ENCODE peak calls at places on chromosomes 7 and 10, in four cellular contexts. O, J, T and P are unnamed samples. For H3K36me3 and H3K27me3, the result is how much of the 10 kb centered on the place peaks cover.

GRCh38 chr7:129646369-129647021 is 35.0 kb downstream of the NRF1 start:
- DNase-seq in O (no peak), T (no peak), J (no peak), P (no peak)

GRCh38 chr10:29535778-29536459 is 98.9 kb downstream of the SVIL start:
- DNase-seq in J (no peak), T (no peak), O (no peak), P (no peak)

GRCh38 chr7:156793334-156793733 is 99.6 kb downstream of the LMBR1 start:
- DNase-seq in J (no peak), T (no peak), O (no peak), P (no peak)

GRCh38 chr10:118114992-118115391 is 68.3 kb upstream of the RAB11FIP2 start:
- DNase-seq in O (no peak), T (no peak), J (no peak), P (no peak)

GRCh38 chr10:68900427-68901105 is 549 bp upstream of the DDX50 start:
- DNase-seq in O (no peak), J (no peak), T (no peak), P (peak)

GRCh38 chr7:5077740-5078139 is 32.1 kb downstream of the RBAK start:
- DNase-seq in O (no peak), J (no peak), T (no peak), P (no peak)

GRCh38 chr7:98137826-98138151 is 31.1 kb downstream of the LMTK2 start:
- DNase-seq in O (no peak), T (no peak), J (no peak), P (no peak)

GRCh38 chr10:117653170-117653515 is 110.6 kb downstream of the EMX2 start:
- DNase-seq in J (no peak), T (no peak), O (no peak), P (peak)

GRCh38 chr7:3260425-3260762 is 40.7 kb upstream of the SDK1 start:
- DNase-seq in O (no peak), J (no peak), T (no peak), P (no peak)

GRCh38 chr7:35875292-35875691 is 74.4 kb downstream of the SEPTIN7 start:
- DNase-seq in J (no peak), O (no peak), T (no peak), P (no peak)

DNA sequence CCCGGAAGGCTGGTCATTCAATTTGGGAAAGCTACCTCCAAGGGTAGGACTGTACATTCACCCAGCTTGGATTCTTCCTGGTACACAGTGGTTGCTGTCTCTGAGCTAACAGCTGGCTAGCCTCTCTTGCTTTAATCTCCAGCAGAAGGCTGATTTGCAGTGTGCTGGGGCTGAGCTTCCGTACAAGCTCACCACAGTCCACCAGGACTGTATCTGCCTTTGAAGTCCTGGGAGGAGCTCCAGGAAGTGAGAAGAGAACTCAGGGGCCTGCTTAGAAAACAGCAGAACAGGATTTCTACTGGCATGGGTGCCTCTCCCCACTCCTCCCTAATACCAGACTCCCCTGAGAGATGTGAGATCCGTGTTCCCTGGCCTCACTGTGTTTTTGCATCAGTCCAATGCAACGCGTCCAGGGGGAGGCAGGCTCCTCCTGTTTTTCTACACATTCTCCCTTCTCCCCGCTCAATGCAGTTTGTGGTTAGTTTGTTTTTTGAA is 6.6 kb downstream of the AFAP1L2 start:
- DNase-seq in O (no peak), J (no peak), T (no peak), P (no peak)
- TF ChIP-seq CTCF in O (no peak), J (no peak), T (no peak), P (no peak)

GRCh38 chr7:112341464-112341863 is 108.8 kb upstream of the IFRD1 start:
- DNase-seq in O (no peak), T (no peak), J (no peak), P (no peak)
- H3K36me3 ChIP-seq in O (under half), T (under half), J (under half), P (under half)

DNA sequence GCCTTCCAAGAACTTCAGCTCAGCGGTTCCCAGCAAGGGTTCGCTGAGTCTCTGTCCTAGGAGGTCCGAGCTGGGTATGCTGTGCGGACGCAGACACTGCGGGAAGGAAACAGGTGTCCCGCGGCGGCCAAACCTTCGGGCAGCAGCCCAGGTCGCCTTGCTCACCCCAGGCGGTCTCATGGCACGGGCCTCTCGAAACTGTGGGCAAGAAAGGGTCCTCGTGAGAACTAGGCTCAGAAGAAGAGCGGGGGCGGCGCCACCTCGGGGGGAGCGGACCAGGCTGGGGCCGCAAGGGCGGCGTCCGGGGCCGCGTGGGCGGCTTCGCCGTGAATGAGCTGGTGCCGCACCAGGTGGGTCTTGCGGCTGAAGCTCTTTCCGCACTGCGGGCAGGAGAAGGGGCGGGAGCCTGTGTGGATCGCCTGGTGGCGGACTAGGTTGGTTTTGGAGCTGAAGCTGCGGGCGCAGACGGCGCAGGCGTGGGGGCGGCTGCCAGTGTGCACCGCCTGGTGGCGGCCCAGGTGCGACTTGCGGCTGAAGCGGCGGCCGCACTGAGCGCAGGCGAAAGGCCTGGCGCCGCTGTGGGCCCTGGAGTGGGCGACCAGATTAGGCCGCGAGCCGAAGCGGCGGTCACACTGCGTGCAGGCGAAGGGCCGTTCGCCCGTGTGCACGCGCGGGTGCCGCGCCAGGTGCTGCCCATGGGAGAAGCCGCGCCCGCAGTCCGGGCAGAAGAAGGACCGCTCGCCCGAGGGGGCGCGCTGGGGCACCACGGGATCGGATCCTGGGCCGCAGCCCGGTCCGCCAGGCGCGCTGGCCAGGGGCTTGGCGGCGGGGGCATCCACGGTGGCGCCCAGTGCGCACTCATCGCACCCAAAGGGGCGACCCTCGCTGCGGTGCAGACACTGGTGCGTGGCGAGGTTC is 8.6 kb downstream of the ZNF467 start:
- DNase-seq in T (no peak), J (no peak), O (no peak), P (no peak)
- H3K27me3 ChIP-seq in T (under half), J (under half), O (under half), P (under half)

DNA sequence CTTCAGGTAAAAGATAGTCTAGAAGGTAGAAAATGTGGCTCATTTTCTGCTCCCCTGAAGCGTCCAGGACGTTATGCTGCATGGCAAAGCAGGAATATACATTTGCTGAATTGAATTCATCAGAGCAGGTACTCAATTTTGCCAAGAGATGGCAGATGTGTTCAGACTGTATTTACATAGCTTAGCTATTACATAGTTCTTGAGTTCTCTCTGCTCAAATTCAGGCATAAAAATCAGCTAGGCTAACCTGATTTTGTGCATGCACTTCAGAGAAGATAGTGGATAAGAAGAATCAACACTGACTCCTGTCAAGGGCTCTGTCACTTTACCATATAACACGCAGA is 209.2 kb upstream of the FAM3C start:
- DNase-seq in J (no peak), T (no peak), O (no peak), P (no peak)
- TF ChIP-seq CTCF in J (no peak), T (no peak), O (no peak), P (no peak)

GRCh38 chr10:5933909-5934546 is 43.3 kb downstream of the IL15RA start:
- DNase-seq in O (no peak), J (no peak), T (no peak), P (no peak)
- H3K36me3 ChIP-seq in O (under half), J (under half), T (under half), P (under half)

DNA sequence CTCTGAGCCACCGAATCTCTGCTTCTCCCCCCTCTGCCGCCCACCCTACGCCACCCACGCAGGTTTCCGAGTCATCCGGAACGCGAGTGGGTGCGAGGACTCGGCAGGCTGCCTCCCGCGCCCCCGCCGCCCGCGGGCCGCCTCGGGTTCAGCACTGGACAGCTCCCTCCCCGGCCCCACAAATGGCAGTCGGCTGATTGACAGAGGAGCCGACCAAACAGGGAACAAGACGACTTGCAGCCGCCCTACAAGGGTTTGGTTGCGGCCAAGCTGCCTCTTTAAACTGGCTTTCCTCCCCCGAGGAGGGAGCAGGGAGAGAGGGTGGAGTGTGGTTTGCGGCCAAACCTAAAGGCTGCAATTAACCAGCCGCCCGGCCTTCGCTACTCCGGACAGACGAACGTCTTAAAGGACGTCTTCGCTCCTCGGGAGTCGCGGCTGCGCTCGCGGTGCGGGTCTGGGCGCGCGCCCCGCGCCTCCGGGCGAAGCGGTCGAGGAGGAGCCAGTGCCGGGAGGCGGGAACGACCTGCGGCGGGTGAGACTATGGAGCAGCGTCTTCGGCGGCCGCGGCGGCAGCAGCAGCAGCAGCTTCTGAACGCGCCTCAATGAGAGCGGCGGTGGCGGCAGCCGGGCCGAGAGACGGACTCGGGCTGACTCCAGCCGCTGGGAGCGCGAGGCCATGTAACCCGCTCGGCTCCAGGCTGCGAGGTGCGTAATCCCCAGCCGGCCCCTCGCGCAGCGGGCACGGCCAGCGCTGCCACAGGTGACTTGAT is at the start of gene GPR158:
- DNase-seq in O (peak), T (peak), J (peak), P (peak)
- H3K27me3 ChIP-seq in O (under half), T (under half), J (under half), P (under half)

GRCh38 chr10:15053061-15053460 is 9.3 kb downstream of the OLAH start:
- DNase-seq in J (no peak), O (no peak), T (no peak), P (no peak)

GRCh38 chr10:15046626-15047025 is 2.9 kb downstream of the OLAH start:
- DNase-seq in J (no peak), O (no peak), T (no peak), P (peak)

DNA sequence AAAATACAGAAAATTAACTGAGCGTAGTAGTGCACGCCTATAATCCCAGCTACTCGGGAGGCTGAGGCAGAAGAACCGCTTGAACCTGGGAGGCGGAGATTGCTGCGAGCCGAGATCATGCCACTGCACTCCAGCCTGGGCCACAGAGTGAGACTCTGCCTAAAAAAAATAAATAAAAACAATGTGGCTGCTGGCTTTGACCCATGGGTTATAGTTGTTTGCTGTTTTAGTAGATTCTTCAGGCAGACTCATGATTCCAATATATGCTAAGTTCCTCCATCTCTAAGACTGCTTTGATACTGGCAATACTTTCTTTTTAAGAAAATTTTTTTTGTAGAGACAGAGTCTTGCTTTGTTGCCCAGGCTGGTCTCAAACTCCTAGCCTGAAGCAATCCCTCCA is 8.4 kb downstream of the OLAH start:
- DNase-seq in T (no peak), O (no peak), J (no peak), P (no peak)
- TF ChIP-seq CTCF in T (no peak), O (no peak), J (no peak), P (no peak)

GRCh38 chr7:107233174-107233573 is 64.4 kb downstream of the HBP1 start:
- DNase-seq in T (no peak), O (no peak), J (no peak), P (no peak)

GRCh38 chr7:107234436-107234835 is 65.6 kb downstream of the HBP1 start:
- DNase-seq in O (no peak), T (no peak), J (no peak), P (no peak)

GRCh38 chr7:107233981-107234380 is 65.2 kb downstream of the HBP1 start:
- DNase-seq in O (no peak), T (no peak), J (no peak), P (no peak)

GRCh38 chr7:107236857-107237256 is 68.1 kb downstream of the HBP1 start:
- DNase-seq in T (no peak), O (no peak), J (no peak), P (no peak)

DNA sequence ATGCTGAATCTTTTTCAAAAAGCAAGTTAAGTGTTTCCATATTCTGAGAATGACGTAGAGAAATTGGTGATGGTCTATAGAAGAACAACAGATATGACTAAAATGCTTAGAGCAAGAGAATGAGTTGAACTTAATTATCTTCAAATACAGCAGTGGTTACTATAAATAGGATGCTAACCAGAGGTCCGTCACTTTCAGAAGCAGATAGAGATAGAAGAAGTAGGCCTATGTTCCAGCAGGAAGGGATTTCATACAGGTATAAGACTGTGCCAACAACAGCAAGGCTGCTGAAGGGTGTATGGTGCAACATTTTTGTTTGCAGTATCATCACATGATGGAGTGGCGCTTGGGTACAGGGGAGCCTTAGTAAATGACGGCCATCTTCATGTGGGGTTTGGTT is 68.6 kb downstream of the HBP1 start:
- DNase-seq in J (no peak), O (no peak), T (no peak), P (no peak)
- H3K36me3 ChIP-seq in J (under half), O (under half), T (under half), P (under half)